ENCODE peak calls at places on chromosomes 3 and 15, in six cellular contexts. One of them, this sample, is unnamed. For H3K27me3, the result is how much of the 10 kb centered on the place peaks cover.

GRCh38 chr15:92981333-92981732 is 81.2 kb downstream of the CHD2 start:
- DNase-seq in astrocyte: peak
- DNase-seq in BJ: no peak
- DNase-seq in left lung: no peak
- DNase-seq in fibroblast of lung: no peak
- DNase-seq in body of pancreas: no peak
- DNase-seq in this sample: peak

GRCh38 chr3:18378218-18378617 is 46.9 kb downstream of the SATB1 start:
- DNase-seq in fibroblast of lung: no peak
- DNase-seq in left lung: no peak
- DNase-seq in BJ: no peak
- DNase-seq in astrocyte: no peak
- DNase-seq in body of pancreas: no peak
- DNase-seq in this sample: no peak

GRCh38 chr3:50323614-50324199 is 1.2 kb upstream of the HYAL2 start:
- DNase-seq in left lung: no peak
- DNase-seq in BJ: no peak
- DNase-seq in fibroblast of lung: no peak
- DNase-seq in body of pancreas: no peak
- DNase-seq in astrocyte: no peak
- DNase-seq in this sample: no peak

GRCh38 chr3:55859305-55859704 is 372.2 kb upstream of the WNT5A start:
- DNase-seq in fibroblast of lung: no peak
- DNase-seq in astrocyte: no peak
- DNase-seq in left lung: no peak
- DNase-seq in body of pancreas: no peak
- DNase-seq in BJ: no peak
- DNase-seq in this sample: no peak

GRCh38 chr3:164864454-164864853 is 213.8 kb downstream of the SI start:
- DNase-seq in fibroblast of lung: no peak
- DNase-seq in left lung: no peak
- DNase-seq in body of pancreas: no peak
- DNase-seq in astrocyte: no peak
- DNase-seq in BJ: no peak
- DNase-seq in this sample: no peak

GRCh38 chr3:41301548-41301947 is 102.2 kb downstream of the CTNNB1 start:
- DNase-seq in left lung: no peak
- DNase-seq in BJ: no peak
- DNase-seq in body of pancreas: no peak
- DNase-seq in fibroblast of lung: no peak
- DNase-seq in astrocyte: no peak
- DNase-seq in this sample: no peak

GRCh38 chr3:79766474-79767193 is 1.2 kb downstream of the ROBO1 start:
- DNase-seq in BJ: no peak
- DNase-seq in fibroblast of lung: peak
- DNase-seq in left lung: peak
- DNase-seq in body of pancreas: no peak
- DNase-seq in astrocyte: no peak
- DNase-seq in this sample: no peak

GRCh38 chr3:187765342-187765741 is 20.1 kb upstream of the BCL6 start:
- DNase-seq in BJ: no peak
- DNase-seq in body of pancreas: no peak
- DNase-seq in astrocyte: peak
- DNase-seq in left lung: no peak
- DNase-seq in fibroblast of lung: peak
- DNase-seq in this sample: no peak

GRCh38 chr3:42489116-42489936 is 13.1 kb upstream of the VIPR1 start:
- DNase-seq in fibroblast of lung: no peak
- DNase-seq in astrocyte: no peak
- DNase-seq in body of pancreas: peak
- DNase-seq in BJ: no peak
- DNase-seq in left lung: no peak
- DNase-seq in this sample: no peak

GRCh38 chr3:178389258-178389657 is 147.0 kb upstream of the KCNMB2 start:
- DNase-seq in body of pancreas: no peak
- DNase-seq in fibroblast of lung: no peak
- DNase-seq in astrocyte: no peak
- DNase-seq in left lung: no peak
- DNase-seq in BJ: no peak
- DNase-seq in this sample: no peak

GRCh38 chr3:158167737-158168469 is 58.0 kb downstream of the RSRC1 start:
- DNase-seq in astrocyte: peak
- DNase-seq in fibroblast of lung: peak
- DNase-seq in body of pancreas: no peak
- DNase-seq in left lung: no peak
- DNase-seq in BJ: peak
- DNase-seq in this sample: peak

GRCh38 chr3:58866079-58866478 is 183.7 kb downstream of the CFAP20DC start:
- DNase-seq in left lung: no peak
- DNase-seq in BJ: no peak
- DNase-seq in body of pancreas: no peak
- DNase-seq in fibroblast of lung: no peak
- DNase-seq in astrocyte: no peak
- DNase-seq in this sample: no peak

GRCh38 chr3:16084887-16085286 is 89.6 kb upstream of the GALNT15 start:
- DNase-seq in astrocyte: peak
- DNase-seq in left lung: no peak
- DNase-seq in body of pancreas: no peak
- DNase-seq in BJ: no peak
- DNase-seq in fibroblast of lung: no peak
- DNase-seq in this sample: no peak

GRCh38 chr3:126100688-126101301 is 16.9 kb upstream of the SLC41A3 start:
- DNase-seq in left lung: no peak
- DNase-seq in fibroblast of lung: no peak
- DNase-seq in astrocyte: peak
- DNase-seq in body of pancreas: no peak
- DNase-seq in BJ: peak
- DNase-seq in this sample: peak

GRCh38 chr3:18758047-18758704 is 333.0 kb upstream of the SATB1 start:
- DNase-seq in left lung: no peak
- DNase-seq in body of pancreas: peak
- DNase-seq in BJ: no peak
- DNase-seq in fibroblast of lung: no peak
- DNase-seq in astrocyte: no peak
- DNase-seq in this sample: peak

GRCh38 chr15:90674476-90674875 is 42.7 kb upstream of the BLM start:
- DNase-seq in astrocyte: peak
- DNase-seq in left lung: no peak
- DNase-seq in fibroblast of lung: peak
- DNase-seq in body of pancreas: no peak
- DNase-seq in BJ: no peak
- DNase-seq in this sample: no peak

GRCh38 chr3:49554639-49555265 is 475 bp downstream of the BSN start:
- DNase-seq in body of pancreas: no peak
- DNase-seq in left lung: peak
- DNase-seq in BJ: no peak
- DNase-seq in fibroblast of lung: peak
- DNase-seq in astrocyte: no peak
- DNase-seq in this sample: no peak

GRCh38 chr3:113300596-113300995 is 89.2 kb downstream of the BOC start:
- DNase-seq in left lung: no peak
- DNase-seq in body of pancreas: no peak
- DNase-seq in astrocyte: no peak
- DNase-seq in fibroblast of lung: no peak
- DNase-seq in BJ: no peak
- DNase-seq in this sample: no peak

GRCh38 chr3:39108309-39108708 is 829 bp downstream of the TTC21A start:
- DNase-seq in BJ: no peak
- DNase-seq in fibroblast of lung: no peak
- DNase-seq in left lung: no peak
- DNase-seq in astrocyte: no peak
- DNase-seq in body of pancreas: no peak
- DNase-seq in this sample: no peak

GRCh38 chr3:155032918-155033317 is 47.2 kb upstream of the MME start:
- DNase-seq in body of pancreas: no peak
- DNase-seq in BJ: peak
- DNase-seq in astrocyte: peak
- DNase-seq in left lung: no peak
- DNase-seq in fibroblast of lung: peak
- DNase-seq in this sample: peak

GRCh38 chr3:155026999-155027591 is 53.0 kb upstream of the MME start:
- DNase-seq in body of pancreas: no peak
- DNase-seq in fibroblast of lung: peak
- DNase-seq in BJ: no peak
- DNase-seq in astrocyte: peak
- DNase-seq in left lung: no peak
- DNase-seq in this sample: no peak

GRCh38 chr3:155034786-155035185 is 45.3 kb upstream of the MME start:
- DNase-seq in astrocyte: no peak
- DNase-seq in body of pancreas: no peak
- DNase-seq in left lung: no peak
- DNase-seq in BJ: no peak
- DNase-seq in fibroblast of lung: no peak
- DNase-seq in this sample: no peak

GRCh38 chr3:155031191-155031590 is 48.9 kb upstream of the MME start:
- DNase-seq in body of pancreas: no peak
- DNase-seq in astrocyte: no peak
- DNase-seq in fibroblast of lung: peak
- DNase-seq in BJ: peak
- DNase-seq in left lung: no peak
- DNase-seq in this sample: no peak

DNA sequence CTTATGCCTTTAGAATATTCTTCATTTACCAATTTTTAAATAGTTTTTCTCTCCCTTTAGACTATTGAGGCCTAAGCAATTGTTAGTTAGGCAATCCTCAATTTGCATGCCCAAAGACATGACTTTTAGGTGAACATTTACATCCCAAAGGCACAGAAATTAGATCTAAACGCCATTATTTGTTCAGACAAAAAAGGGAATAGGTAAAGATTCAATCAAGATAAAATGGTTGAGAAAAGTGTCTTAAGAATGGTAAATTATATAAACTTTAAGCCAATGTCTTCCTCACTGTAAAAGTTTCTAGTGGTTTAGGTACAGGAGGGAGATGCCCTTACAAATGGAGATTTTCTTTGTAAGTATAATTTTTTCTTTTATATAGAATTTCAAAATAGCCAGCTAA is 50.2 kb upstream of the MME start:
- DNase-seq in body of pancreas: no peak
- DNase-seq in astrocyte: no peak
- DNase-seq in left lung: no peak
- DNase-seq in fibroblast of lung: no peak
- DNase-seq in BJ: no peak
- DNase-seq in this sample: no peak
- H3K4me3 ChIP-seq in body of pancreas: no peak
- H3K4me3 ChIP-seq in astrocyte: no peak
- H3K4me3 ChIP-seq in left lung: no peak
- H3K4me3 ChIP-seq in fibroblast of lung: no peak
- H3K4me3 ChIP-seq in BJ: no peak
- H3K4me3 ChIP-seq in this sample: no peak

GRCh38 chr3:43995929-43996378 is 245.7 kb upstream of the TOPAZ1 start:
- DNase-seq in body of pancreas: no peak
- DNase-seq in BJ: no peak
- DNase-seq in astrocyte: no peak
- DNase-seq in left lung: no peak
- DNase-seq in fibroblast of lung: no peak
- DNase-seq in this sample: no peak

GRCh38 chr3:43994594-43995077 is 247.1 kb upstream of the TOPAZ1 start:
- DNase-seq in BJ: no peak
- DNase-seq in fibroblast of lung: no peak
- DNase-seq in astrocyte: no peak
- DNase-seq in left lung: no peak
- DNase-seq in body of pancreas: no peak
- DNase-seq in this sample: no peak

GRCh38 chr3:43996379-43997301 is 245.0 kb upstream of the TOPAZ1 start:
- DNase-seq in left lung: peak
- DNase-seq in fibroblast of lung: peak
- DNase-seq in body of pancreas: peak
- DNase-seq in BJ: no peak
- DNase-seq in astrocyte: no peak
- DNase-seq in this sample: no peak

GRCh38 chr3:43997788-43998373 is 243.8 kb upstream of the TOPAZ1 start:
- DNase-seq in astrocyte: no peak
- DNase-seq in BJ: no peak
- DNase-seq in left lung: peak
- DNase-seq in fibroblast of lung: peak
- DNase-seq in body of pancreas: no peak
- DNase-seq in this sample: no peak

GRCh38 chr3:43995078-43995928 is 246.4 kb upstream of the TOPAZ1 start:
- DNase-seq in left lung: peak
- DNase-seq in astrocyte: no peak
- DNase-seq in fibroblast of lung: peak
- DNase-seq in BJ: no peak
- DNase-seq in body of pancreas: no peak
- DNase-seq in this sample: no peak
- TF ChIP-seq CTCF in left lung: no peak
- TF ChIP-seq CTCF in astrocyte: no peak
- TF ChIP-seq CTCF in fibroblast of lung: no peak
- TF ChIP-seq CTCF in BJ: peak
- TF ChIP-seq CTCF in body of pancreas: no peak
- TF ChIP-seq CTCF in this sample: no peak

GRCh38 chr15:65394936-65395335 is 17.1 kb upstream of the IGDCC3 start:
- DNase-seq in left lung: no peak
- DNase-seq in body of pancreas: no peak
- DNase-seq in fibroblast of lung: no peak
- DNase-seq in astrocyte: no peak
- DNase-seq in BJ: no peak
- DNase-seq in this sample: no peak
- H3K27me3 ChIP-seq in left lung: half or more
- H3K27me3 ChIP-seq in body of pancreas: under half
- H3K27me3 ChIP-seq in fibroblast of lung: under half
- H3K27me3 ChIP-seq in astrocyte: under half
- H3K27me3 ChIP-seq in BJ: under half
- H3K27me3 ChIP-seq in this sample: under half

GRCh38 chr15:75204340-75205063 is 2.8 kb downstream of the C15orf39 start:
- DNase-seq in body of pancreas: peak
- DNase-seq in astrocyte: peak
- DNase-seq in fibroblast of lung: peak
- DNase-seq in left lung: peak
- DNase-seq in BJ: peak
- DNase-seq in this sample: no peak
- H3K4me3 ChIP-seq in body of pancreas: no peak
- H3K4me3 ChIP-seq in astrocyte: no peak
- H3K4me3 ChIP-seq in fibroblast of lung: no peak
- H3K4me3 ChIP-seq in left lung: no peak
- H3K4me3 ChIP-seq in BJ: no peak
- H3K4me3 ChIP-seq in this sample: no peak

GRCh38 chr3:194109192-194109863 is 26.6 kb upstream of the HES1 start:
- DNase-seq in left lung: no peak
- DNase-seq in body of pancreas: no peak
- DNase-seq in astrocyte: no peak
- DNase-seq in BJ: no peak
- DNase-seq in fibroblast of lung: no peak
- DNase-seq in this sample: no peak
- TF ChIP-seq CTCF in left lung: no peak
- TF ChIP-seq CTCF in body of pancreas: no peak
- TF ChIP-seq CTCF in astrocyte: no peak
- TF ChIP-seq CTCF in BJ: no peak
- TF ChIP-seq CTCF in fibroblast of lung: no peak
- TF ChIP-seq CTCF in this sample: no peak

This sample was measured in kidney epithelial cell.